ENCODE peak calls at places on chromosomes 12 and 14, in four cellular contexts. H is cardiac fibroblast; B is CD8-positive, alpha-beta T cell; G is cardiac muscle cell. J is an unnamed sample.

GRCh38 chr12:45216983-45217485 is 1.1 kb downstream of the ANO6 start:
- DNase-seq in H (peak), B (no peak), G (no peak), J (peak)

GRCh38 chr12:94192506-94192905 is 44.1 kb downstream of the PLXNC1 start:
- DNase-seq in H (peak), B (no peak), G (no peak), J (no peak)

GRCh38 chr12:14896477-14897184 is 11.0 kb upstream of the MGP start:
- DNase-seq in H (peak), B (no peak), G (no peak), J (peak)

GRCh38 chr12:52037248-52037861 is 13.9 kb upstream of the NR4A1 start:
- DNase-seq in H (peak), B (peak), G (peak), J (no peak)

GRCh38 chr14:98028156-98028555 is 1231.0 kb downstream of the VRK1 start:
- DNase-seq in H (no peak), B (no peak), G (no peak), J (no peak)

GRCh38 chr12:94055528-94055927 is 92.8 kb upstream of the PLXNC1 start:
- DNase-seq in H (no peak), B (no peak), G (no peak), J (no peak)

GRCh38 chr12:100303831-100304230 is 36.9 kb downstream of the SCYL2 start:
- DNase-seq in H (no peak), B (no peak), G (no peak), J (no peak)

GRCh38 chr14:101595887-101596721 is 34.8 kb downstream of the DIO3 start:
- DNase-seq in H (no peak), B (peak), G (no peak), J (no peak)

DNA sequence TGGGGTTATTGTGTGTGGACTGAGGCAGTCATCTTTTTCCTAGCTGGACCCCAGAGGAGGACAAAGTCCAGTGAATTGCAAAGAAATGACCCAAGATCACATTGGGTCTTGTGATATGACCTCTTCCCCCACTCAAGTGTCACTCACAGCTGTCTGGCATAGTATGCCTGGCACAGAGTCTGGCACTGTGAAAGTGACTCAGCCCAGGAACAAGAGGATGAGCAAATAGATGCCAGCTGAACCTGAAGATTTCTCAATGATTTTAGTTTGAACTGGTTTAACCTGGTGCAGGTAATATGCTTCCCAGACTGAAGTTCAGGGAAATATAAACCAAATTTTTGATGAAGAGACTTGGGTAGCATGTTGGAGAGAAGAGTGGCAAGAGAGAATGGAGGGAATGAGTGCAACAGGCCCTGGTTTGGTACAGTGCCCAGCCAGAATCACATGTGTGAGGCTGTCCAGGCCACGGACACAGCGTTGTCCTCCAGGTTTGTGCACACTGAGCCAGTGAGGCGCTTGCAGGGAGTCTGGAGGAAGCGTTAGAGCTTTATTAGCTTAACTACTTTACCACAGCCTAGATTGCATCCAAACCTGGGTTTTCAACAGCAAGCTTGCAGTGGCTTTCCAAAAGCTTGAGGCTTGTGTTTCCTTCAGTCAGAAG is 332.9 kb downstream of the NUAK1 start:
- DNase-seq in H (no peak), B (no peak), G (no peak), J (peak)
- TF ChIP-seq CTCF in H (no peak), B (no peak), G (no peak), J (no peak)

GRCh38 chr12:17079251-17079909 is 473.4 kb upstream of the LMO3 start:
- DNase-seq in H (no peak), B (no peak), G (no peak), J (no peak)
- TF ChIP-seq CTCF in H (no peak), B (no peak), G (no peak), J (no peak)

DNA sequence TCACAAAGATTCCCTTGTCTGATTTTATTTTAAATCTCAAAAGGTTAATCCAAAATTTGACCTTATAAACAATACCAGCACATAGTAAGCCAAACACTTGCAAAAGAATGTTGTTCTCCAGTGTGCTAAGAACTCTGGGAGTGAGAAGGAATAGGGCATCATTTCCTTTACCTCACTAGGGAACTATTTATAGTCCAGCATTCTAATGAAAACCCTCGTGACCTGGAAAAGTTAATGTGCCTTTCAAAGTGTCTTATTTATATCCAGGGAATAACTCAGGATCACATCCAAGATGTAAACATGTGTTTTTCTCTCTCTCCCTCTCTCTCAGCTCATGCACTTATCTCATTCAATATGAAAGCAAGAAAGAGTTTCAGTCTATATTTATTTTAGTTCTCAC is 115.0 kb upstream of the RAP1B start:
- DNase-seq in H (peak), B (no peak), G (peak), J (no peak)
- TF ChIP-seq CTCF in H (no peak), B (no peak), G (no peak), J (no peak)

GRCh38 chr14:84857129-84857528 is 672.8 kb upstream of the FLRT2 start:
- DNase-seq in H (no peak), B (no peak), G (no peak), J (peak)
- TF ChIP-seq CTCF in H (no peak), B (no peak), G (no peak), J (no peak)

GRCh38 chr12:96400631-96401060 is 407 bp upstream of the CDK17 start:
- DNase-seq in H (peak), B (no peak), G (no peak), J (peak)
- TF ChIP-seq CTCF in H (no peak), B (no peak), G (no peak), J (no peak)

DNA sequence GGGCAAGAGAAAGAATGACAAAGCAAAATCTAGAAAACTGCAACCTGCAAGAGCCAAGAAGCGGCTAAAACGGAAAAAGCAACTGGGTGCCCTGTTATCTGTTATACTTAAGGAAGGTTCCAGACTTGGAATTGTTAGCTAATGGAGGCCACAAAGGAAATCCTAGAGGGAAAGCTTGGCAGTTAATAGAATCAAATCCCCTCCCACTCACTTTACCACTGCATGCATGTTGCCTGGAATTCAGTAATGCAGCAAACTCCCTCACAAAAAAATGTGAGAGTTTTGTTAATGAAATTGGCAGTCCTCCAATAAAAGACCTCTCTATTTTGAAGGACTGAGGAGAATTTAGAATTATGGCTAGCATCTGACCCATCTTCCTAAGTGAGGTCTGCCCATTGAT is 164.2 kb upstream of the SOX5 start:
- DNase-seq in H (no peak), B (no peak), G (no peak), J (no peak)
- TF ChIP-seq CTCF in H (no peak), B (no peak), G (no peak), J (no peak)